ENCODE peak calls at places on chromosomes 2 and 18, in four cellular contexts. Q, Z, L and V are unnamed samples.

GRCh38 chr2:181324912-181325311 is 132.3 kb upstream of the ITGA4 start:
- DNase-seq in Z (no peak), Q (no peak), L (no peak), V (no peak)

GRCh38 chr2:120466704-120467054 is 120.7 kb downstream of the INHBB start:
- DNase-seq in Q (no peak), Z (no peak), L (no peak), V (no peak)

GRCh38 chr2:164511738-164512137 is 109.5 kb downstream of the GRB14 start:
- DNase-seq in Q (no peak), L (no peak), Z (no peak), V (no peak)

GRCh38 chr18:40866013-40866644 is 1088.9 kb upstream of the PIK3C3 start:
- DNase-seq in L (no peak), Q (no peak), Z (peak; percentile 33), V (no peak)

GRCh38 chr2:138475394-138475793 is 26.2 kb upstream of the SPOPL start:
- DNase-seq in L (peak; percentile 16), Q (no peak), Z (no peak), V (no peak)

GRCh38 chr2:99621106-99621505 is 131.3 kb upstream of the REV1 start:
- DNase-seq in Z (no peak), Q (no peak), L (no peak), V (no peak)

GRCh38 chr2:86035883-86036789 is 69.5 kb downstream of the POLR1A start:
- DNase-seq in L (peak; percentile 94), Z (peak; percentile 96), Q (no peak), V (no peak)

GRCh38 chr2:232502901-232503791 is 15.5 kb upstream of the ECEL1 start:
- DNase-seq in Z (no peak), L (no peak), Q (no peak), V (peak; percentile 39)

DNA sequence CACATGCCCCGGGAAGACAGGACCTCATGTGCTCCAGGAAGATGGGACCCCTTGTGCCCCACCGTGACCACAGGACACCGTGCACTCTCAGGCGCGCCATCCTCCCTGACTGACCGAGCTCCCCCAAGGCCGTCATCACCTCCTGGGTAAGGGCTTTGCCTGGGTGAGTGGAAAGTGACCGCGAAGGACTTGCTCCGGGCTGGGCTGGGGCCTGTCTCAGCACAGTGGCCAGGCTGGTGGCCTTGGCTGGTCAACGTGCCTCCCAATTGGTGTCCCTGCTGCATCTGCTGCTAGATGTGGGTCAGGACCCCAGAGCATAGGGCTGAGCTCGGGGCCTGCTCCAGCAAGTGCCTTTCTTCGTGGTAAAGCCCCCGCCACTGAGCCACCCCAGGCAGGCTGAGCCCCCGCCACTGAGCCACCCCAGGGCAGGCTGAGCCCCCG is 69.7 kb upstream of the CTDP1 start:
- DNase-seq in Q (no peak), L (no peak), Z (no peak), V (no peak)
- H2AFZ ChIP-seq in Q (no peak overlapping the region), L (no peak overlapping the region), Z (no peak overlapping the region), V (no peak overlapping the region)

DNA sequence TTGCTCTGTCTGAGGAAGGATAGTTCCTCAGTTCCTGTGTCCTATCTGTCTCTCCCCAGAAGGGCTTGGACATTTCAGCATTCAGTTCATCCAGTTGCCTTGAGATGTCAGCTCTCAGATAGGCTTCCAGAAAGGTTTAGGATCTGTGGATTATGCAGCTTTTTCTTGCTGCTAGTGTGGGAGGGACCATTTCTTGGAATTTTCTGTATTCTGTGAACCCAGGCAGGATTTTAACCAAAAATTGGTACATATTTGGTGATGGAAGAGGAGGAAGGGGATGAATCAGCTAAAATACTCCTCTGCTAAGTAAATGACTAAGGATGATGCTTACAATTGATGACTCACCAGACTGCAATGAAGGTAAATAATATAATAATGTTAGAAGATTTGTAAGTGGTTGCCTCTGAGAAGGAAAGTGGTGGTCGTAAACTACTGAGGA is 58.6 kb upstream of the DOCK10 start:
- DNase-seq in L (no peak), Q (peak; percentile 49), Z (no peak), V (peak; percentile 83)
- H2AFZ ChIP-seq in L (no peak overlapping the region), Q (peak overlapping the region; percentile 70), Z (no peak overlapping the region), V (peak overlapping the region; percentile 75)

GRCh38 chr2:241894056-241894641 is 24.6 kb downstream of the RTP5 start:
- DNase-seq in Z (no peak), L (no peak), Q (peak; percentile 54), V (no peak)
- H2AFZ ChIP-seq in Z (no peak overlapping the region), L (no peak overlapping the region), Q (no peak overlapping the region), V (no peak overlapping the region)

GRCh38 chr2:175004730-175004979 is 526 bp downstream of the CHN1 start:
- DNase-seq in Q (no peak), Z (no peak), L (no peak), V (no peak)

GRCh38 chr2:175004980-175005832 is at the start of gene CHN1:
- DNase-seq in Z (peak; percentile 76), Q (no peak), L (peak; percentile 23), V (peak; percentile 48)

GRCh38 chr2:175001546-175001945 is 3.6 kb downstream of the CHN1 start:
- DNase-seq in Q (no peak), L (no peak), Z (no peak), V (no peak)

GRCh38 chr2:175002547-175003274 is 2.5 kb downstream of the CHN1 start:
- DNase-seq in Z (no peak), Q (no peak), L (no peak), V (no peak)

GRCh38 chr2:175003875-175004729 is 1.1 kb downstream of the CHN1 start:
- DNase-seq in Z (no peak), Q (no peak), L (no peak), V (peak; percentile 32)
- H2AFZ ChIP-seq in Z (no peak overlapping the region), Q (no peak overlapping the region), L (no peak overlapping the region), V (peak overlapping the region; percentile 36)

GRCh38 chr2:54675738-54676137 is 47.7 kb upstream of the EML6 start:
- DNase-seq in L (no peak), Z (no peak), Q (no peak), V (no peak)

GRCh38 chr2:54675281-54675680 is 48.2 kb upstream of the EML6 start:
- DNase-seq in L (no peak), Q (no peak), Z (no peak), V (no peak)

GRCh38 chr2:54676656-54677055 is 46.8 kb upstream of the EML6 start:
- DNase-seq in L (no peak), Q (no peak), Z (no peak), V (no peak)

GRCh38 chr2:54678719-54679118 is 44.7 kb upstream of the EML6 start:
- DNase-seq in L (peak; percentile 49), Z (no peak), Q (no peak), V (no peak)

DNA sequence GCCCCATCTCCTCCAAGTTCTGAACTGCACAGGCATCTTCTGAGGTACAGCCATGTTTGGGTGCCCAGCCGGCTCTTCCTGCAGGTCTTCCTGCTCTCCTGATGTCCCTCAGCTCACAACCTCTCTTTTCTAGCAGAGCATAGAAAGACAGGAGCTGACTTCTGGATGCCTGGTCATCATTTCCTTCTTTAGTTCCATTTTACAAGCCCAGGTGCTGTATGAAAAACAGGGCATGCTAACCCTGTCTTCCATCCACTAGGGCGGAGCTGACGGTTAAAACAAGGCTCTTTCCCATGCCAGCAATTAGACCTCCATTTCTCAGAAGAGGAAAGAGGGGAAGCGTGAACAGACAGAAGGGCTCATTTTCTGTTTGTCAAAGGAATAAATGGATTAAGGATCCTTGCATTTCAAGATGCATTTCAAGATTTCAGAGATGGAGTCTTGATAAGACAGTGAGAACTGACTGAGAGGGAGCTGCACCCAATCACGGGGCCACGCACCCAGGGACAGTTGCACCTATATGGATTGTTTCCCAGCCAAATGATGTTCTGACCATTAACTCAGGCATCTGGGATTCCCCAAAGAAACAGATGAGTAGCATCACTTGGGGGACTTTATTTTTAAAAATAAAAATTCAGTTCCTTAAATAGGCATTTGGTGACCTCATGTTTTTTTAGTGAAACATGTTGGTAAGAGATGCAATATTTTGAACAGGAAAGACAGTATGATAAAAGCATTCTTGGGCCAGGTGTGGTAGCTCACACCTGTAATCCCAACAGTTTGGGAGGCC is 45.8 kb upstream of the EML6 start:
- DNase-seq in Q (no peak), Z (peak; percentile 33), L (no peak), V (no peak)
- H2AFZ ChIP-seq in Q (no peak overlapping the region), Z (peak overlapping the region; percentile 49), L (no peak overlapping the region), V (no peak overlapping the region)

DNA sequence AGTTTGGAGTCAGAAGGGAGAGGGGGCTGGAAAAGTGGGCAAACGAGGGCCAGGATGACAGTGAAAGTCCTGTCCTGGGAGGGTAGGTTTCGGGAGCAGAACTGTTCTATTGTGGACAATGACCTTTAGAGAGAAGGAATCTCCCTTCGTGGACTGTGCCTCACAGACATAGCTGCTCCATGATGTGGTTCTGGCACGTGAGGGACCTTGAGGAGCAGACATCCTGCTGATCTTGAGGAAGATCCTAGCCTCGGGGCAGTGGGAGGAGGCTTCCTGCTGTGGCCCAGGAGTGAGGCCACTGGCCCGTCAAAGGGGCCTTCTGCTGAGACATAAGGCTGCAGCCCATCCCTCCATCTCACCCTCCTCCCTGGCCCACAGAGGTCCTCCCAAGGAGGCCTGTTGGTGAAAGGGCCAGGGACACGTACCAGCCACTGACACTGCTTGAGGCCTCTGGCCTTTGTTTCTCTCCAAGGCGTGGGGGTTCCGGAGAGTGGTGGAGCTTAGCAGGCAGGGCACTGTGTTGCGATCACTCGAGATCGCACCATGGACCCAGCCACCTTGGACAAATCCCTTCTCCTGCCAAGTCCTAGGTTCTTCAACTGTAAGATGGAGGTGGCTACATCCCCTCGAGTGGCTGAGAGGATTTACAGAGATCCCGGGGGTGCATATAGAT is 167.2 kb downstream of the CELF4 start:
- DNase-seq in L (no peak), Z (no peak), Q (no peak), V (no peak)
- H2AFZ ChIP-seq in L (no peak overlapping the region), Z (no peak overlapping the region), Q (no peak overlapping the region), V (no peak overlapping the region)

GRCh38 chr2:220075835-220076234 is 448.4 kb downstream of the SLC4A3 start:
- DNase-seq in Z (no peak), Q (no peak), L (no peak), V (no peak)

GRCh38 chr2:220078439-220078838 is 451.0 kb downstream of the SLC4A3 start:
- DNase-seq in Q (no peak), L (no peak), Z (no peak), V (no peak)

GRCh38 chr2:220079595-220079994 is 452.2 kb downstream of the SLC4A3 start:
- DNase-seq in Z (no peak), Q (no peak), L (no peak), V (no peak)

GRCh38 chr2:220077488-220077887 is 450.1 kb downstream of the SLC4A3 start:
- DNase-seq in Z (no peak), L (no peak), Q (no peak), V (no peak)

DNA sequence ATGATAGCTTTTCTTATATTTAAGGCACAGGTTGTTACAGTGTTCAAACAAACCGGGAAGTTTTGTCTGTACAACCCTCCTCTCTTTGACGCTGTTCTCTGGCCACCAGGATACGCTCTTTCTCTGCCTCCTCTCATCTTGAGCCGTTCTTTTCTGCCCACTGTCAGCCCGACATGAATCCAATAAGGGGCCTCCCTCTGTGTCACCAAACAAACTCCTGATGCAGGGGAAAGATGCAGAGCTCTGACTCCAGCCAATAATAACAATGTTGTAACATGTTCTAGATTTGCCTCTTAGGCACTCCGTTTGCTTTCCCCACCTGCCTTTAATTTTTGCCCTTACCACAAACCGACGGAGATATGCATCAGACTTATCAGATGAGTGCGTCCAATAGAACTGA is 449.3 kb downstream of the SLC4A3 start:
- DNase-seq in Z (no peak), Q (no peak), L (no peak), V (no peak)
- H2AFZ ChIP-seq in Z (no peak overlapping the region), Q (no peak overlapping the region), L (no peak overlapping the region), V (no peak overlapping the region)

DNA sequence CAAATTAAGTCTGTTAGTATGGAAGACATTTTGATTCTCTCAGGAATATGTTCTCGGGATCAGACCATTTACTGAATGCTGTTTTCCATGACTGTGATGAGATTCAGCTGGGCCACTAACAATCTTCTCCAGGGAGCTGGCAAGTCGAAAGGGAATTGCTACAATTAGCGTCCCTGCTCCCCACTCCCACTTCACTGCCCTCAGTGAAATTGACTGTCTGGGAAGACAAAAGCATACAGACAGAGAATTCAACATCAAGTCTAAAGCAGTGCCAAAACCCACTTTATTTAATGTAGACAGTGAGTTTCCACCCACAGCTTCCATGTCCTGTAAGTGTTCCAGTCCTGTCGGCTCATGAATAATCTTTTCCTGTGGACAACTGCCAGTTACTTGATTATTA is 34.0 kb upstream of the COL3A1 start:
- DNase-seq in L (no peak), Z (no peak), Q (no peak), V (no peak)
- H2AFZ ChIP-seq in L (no peak overlapping the region), Z (no peak overlapping the region), Q (no peak overlapping the region), V (no peak overlapping the region)